ENCODE peak calls at places on chromosomes 13 and 19, in four cellular contexts. One of them, this sample, is unnamed.

GRCh38 chr19:2555422-2556220 is 79.7 kb downstream of the GADD45B start:
- DNase-seq in K562: no peak
- DNase-seq in GM12878: no peak
- DNase-seq in WTC11: no peak
- DNase-seq in this sample: peak; percentile 75

GRCh38 chr13:33279898-33280549 is 5.5 kb downstream of the STARD13 start:
- DNase-seq in K562: no peak
- DNase-seq in GM12878: no peak
- DNase-seq in WTC11: no peak
- DNase-seq in this sample: peak; percentile 47

GRCh38 chr19:38792250-38793111 is 3.5 kb downstream of the LGALS7B start:
- DNase-seq in K562: no peak
- DNase-seq in GM12878: no peak
- DNase-seq in WTC11: peak; percentile 82
- DNase-seq in this sample: no peak

GRCh38 chr13:40644838-40645620 is 21.4 kb downstream of the FOXO1 start:
- DNase-seq in K562: no peak
- DNase-seq in GM12878: no peak
- DNase-seq in WTC11: no peak
- DNase-seq in this sample: no peak

GRCh38 chr19:49831592-49831991 is 13.5 kb downstream of the MED25 start:
- DNase-seq in K562: no peak
- DNase-seq in GM12878: no peak
- DNase-seq in WTC11: no peak
- DNase-seq in this sample: no peak

GRCh38 chr13:98353750-98354149 is 176.7 kb upstream of the RNF113B start:
- DNase-seq in K562: no peak
- DNase-seq in GM12878: no peak
- DNase-seq in WTC11: no peak
- DNase-seq in this sample: no peak

GRCh38 chr13:98495627-98496238 is 81.2 kb downstream of the STK24 start:
- DNase-seq in K562: no peak
- DNase-seq in GM12878: no peak
- DNase-seq in WTC11: no peak
- DNase-seq in this sample: peak; percentile 42

GRCh38 chr13:70622785-70623184 is 514.5 kb upstream of the KLHL1 start:
- DNase-seq in K562: no peak
- DNase-seq in GM12878: no peak
- DNase-seq in WTC11: no peak
- DNase-seq in this sample: no peak

GRCh38 chr19:1782501-1782900 is 29.2 kb downstream of the ONECUT3 start:
- DNase-seq in K562: no peak
- DNase-seq in GM12878: no peak
- DNase-seq in WTC11: no peak
- DNase-seq in this sample: no peak

GRCh38 chr19:47124937-47125668 is 5.5 kb upstream of the SAE1 start:
- DNase-seq in K562: peak; percentile 68
- DNase-seq in GM12878: no peak
- DNase-seq in WTC11: no peak
- DNase-seq in this sample: peak; percentile 78

GRCh38 chr19:8020681-8021080 is 15.2 kb upstream of the ELAVL1 start:
- DNase-seq in K562: no peak
- DNase-seq in GM12878: no peak
- DNase-seq in WTC11: no peak
- DNase-seq in this sample: no peak
- TF ChIP-seq TCF7 in K562: no peak
- TF ChIP-seq TCF7 in GM12878: no peak
- TF ChIP-seq TCF7 in WTC11: no peak
- TF ChIP-seq TCF7 in this sample: no peak

DNA sequence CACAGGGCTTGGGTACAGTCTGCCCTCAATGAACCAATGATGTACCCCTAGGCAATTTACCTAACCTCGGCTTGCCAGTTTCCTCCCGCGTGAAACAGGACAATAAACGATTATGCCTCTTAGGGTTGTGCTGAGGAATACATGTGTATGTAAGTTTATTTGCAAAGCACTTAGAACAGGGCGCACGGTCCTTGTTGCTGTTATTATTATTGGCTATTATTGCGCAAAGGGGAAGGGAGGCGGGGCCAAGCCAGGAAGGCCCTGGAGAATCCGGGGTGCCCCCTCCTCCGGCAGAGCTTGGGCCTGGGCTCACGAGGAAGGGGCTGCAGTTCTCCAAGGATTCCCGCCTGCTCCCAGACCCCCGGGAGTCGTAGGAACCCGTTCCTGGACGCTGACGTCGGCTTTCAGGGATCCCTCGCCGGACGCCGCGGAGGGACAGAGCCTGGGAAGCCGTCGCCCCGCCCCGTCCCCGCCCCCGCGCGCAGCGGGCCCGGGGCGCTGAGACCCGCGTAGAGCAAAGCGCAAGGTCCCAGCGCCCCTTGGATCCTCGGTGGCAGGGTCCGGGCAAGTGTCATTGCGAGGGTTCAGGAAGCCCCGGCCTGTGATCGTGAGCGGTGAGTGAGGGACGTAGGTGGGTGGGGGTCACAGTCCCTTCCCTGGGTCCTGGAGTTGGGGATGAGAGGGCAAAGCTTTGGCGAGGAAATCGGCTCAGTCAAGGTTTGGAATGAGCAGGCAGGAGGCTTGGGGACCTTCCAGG is at the start of gene TMEM91:
- DNase-seq in K562: no peak
- DNase-seq in GM12878: no peak
- DNase-seq in WTC11: peak; percentile 76
- DNase-seq in this sample: no peak
- TF ChIP-seq TCF7 in K562: no peak
- TF ChIP-seq TCF7 in GM12878: no peak
- TF ChIP-seq TCF7 in WTC11: no peak
- TF ChIP-seq TCF7 in this sample: no peak

GRCh38 chr13:57823704-57824103 is 192.2 kb downstream of the PCDH17 start:
- DNase-seq in K562: no peak
- DNase-seq in GM12878: no peak
- DNase-seq in WTC11: no peak
- DNase-seq in this sample: no peak
- TF ChIP-seq TCF7 in K562: no peak
- TF ChIP-seq TCF7 in GM12878: no peak
- TF ChIP-seq TCF7 in WTC11: no peak
- TF ChIP-seq TCF7 in this sample: no peak

GRCh38 chr13:62130016-62130970 is 714.6 kb upstream of the PCDH20 start:
- DNase-seq in K562: no peak
- DNase-seq in GM12878: no peak
- DNase-seq in WTC11: no peak
- DNase-seq in this sample: no peak
- TF ChIP-seq TCF7 in K562: no peak
- TF ChIP-seq TCF7 in GM12878: no peak
- TF ChIP-seq TCF7 in WTC11: no peak
- TF ChIP-seq TCF7 in this sample: no peak

DNA sequence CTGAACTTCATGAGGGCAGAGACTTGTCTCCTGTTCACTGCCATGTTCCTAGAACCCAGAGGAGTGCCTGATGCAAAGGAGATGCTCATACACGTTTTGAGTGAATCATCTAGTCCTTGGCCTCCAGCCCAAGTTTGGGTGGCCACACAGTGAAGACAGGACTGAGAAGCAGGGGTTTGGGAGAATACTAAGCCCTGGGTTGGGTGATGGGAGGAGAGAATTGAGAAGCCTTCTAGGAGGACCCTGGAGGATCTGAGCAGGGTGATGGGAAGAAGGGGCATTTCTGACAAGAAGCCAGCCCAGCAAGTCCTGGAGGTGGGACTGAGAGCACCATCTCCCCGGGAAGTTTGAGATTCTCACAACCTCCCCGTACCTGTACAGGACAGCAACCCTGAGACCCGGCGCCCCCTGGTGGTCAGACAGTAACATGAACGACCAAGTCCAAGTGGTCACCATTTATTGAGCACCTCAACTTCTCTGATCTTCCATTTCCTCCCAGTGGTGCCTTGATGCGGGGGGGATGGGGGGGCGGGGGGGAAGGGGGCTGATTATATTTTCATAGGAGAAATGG is 11.0 kb downstream of the CTU1 start:
- DNase-seq in K562: peak; percentile 76
- DNase-seq in GM12878: no peak
- DNase-seq in WTC11: peak; percentile 83
- DNase-seq in this sample: peak; percentile 34
- TF ChIP-seq TCF7 in K562: no peak
- TF ChIP-seq TCF7 in GM12878: no peak
- TF ChIP-seq TCF7 in WTC11: no peak
- TF ChIP-seq TCF7 in this sample: no peak

DNA sequence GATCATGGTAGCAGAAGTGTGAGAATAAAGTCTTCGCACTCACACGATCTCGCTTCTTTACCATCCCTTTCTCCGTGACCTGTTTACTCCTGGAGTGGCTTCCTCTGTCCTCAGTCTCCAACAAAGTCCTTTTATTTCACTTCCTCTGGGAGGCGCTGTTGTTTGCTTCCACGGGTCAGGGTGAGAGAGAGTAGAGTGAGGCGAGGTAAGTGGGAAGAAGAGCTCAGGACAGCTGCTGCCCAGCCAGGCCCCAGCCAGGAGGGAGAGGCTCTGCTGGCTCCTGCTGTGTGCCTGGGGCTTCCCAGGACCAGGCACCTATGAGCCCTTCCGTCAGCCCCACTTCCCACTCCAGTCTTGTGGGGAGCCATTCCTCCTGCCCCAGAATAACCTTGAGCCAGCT is 242.1 kb downstream of the FGF9 start:
- DNase-seq in K562: no peak
- DNase-seq in GM12878: no peak
- DNase-seq in WTC11: peak; percentile 59
- DNase-seq in this sample: no peak
- TF ChIP-seq TCF7 in K562: no peak
- TF ChIP-seq TCF7 in GM12878: no peak
- TF ChIP-seq TCF7 in WTC11: no peak
- TF ChIP-seq TCF7 in this sample: no peak

DNA sequence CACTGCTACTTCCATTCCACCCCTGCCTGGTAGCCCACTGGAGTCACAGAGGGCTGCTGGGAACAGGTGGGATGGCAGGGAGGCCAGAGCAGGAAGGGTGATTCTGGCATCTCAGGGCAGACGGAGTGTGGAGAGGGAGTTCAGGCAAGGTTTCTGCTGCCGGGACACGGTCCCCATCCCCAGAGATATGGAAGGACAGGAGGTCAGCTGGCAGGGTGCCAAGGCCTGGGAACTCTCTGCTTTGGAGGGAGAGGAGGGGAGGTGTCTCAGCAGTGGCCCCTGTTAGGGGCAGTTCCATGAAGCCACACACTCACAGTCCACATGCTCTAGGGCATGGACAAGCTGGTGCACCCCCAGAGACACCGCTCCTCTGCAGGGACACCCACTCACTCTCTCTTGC is 68.1 kb downstream of the CHST8 start:
- DNase-seq in K562: no peak
- DNase-seq in GM12878: no peak
- DNase-seq in WTC11: no peak
- DNase-seq in this sample: no peak
- TF ChIP-seq TCF7 in K562: no peak
- TF ChIP-seq TCF7 in GM12878: no peak
- TF ChIP-seq TCF7 in WTC11: no peak
- TF ChIP-seq TCF7 in this sample: no peak

GRCh38 chr13:94195715-94196114 is 283.8 kb downstream of the DCT start:
- DNase-seq in K562: no peak
- DNase-seq in GM12878: no peak
- DNase-seq in WTC11: no peak
- DNase-seq in this sample: no peak
- TF ChIP-seq TCF7 in K562: no peak
- TF ChIP-seq TCF7 in GM12878: no peak
- TF ChIP-seq TCF7 in WTC11: no peak
- TF ChIP-seq TCF7 in this sample: no peak

GRCh38 chr19:14003279-14004051 is 2.7 kb downstream of the RFX1 start:
- DNase-seq in K562: peak; percentile 6
- DNase-seq in GM12878: no peak
- DNase-seq in WTC11: no peak
- DNase-seq in this sample: no peak

GRCh38 chr19:14006085-14006765 is at the start of gene RFX1:
- DNase-seq in K562: peak; percentile 75
- DNase-seq in GM12878: peak; percentile 99
- DNase-seq in WTC11: peak; percentile 100
- DNase-seq in this sample: peak; percentile 100

GRCh38 chr19:14005381-14006084 is 587 bp downstream of the RFX1 start:
- DNase-seq in K562: peak; percentile 93
- DNase-seq in GM12878: peak; percentile 39
- DNase-seq in WTC11: peak; percentile 95
- DNase-seq in this sample: peak; percentile 67

GRCh38 chr19:14002571-14003278 is 3.4 kb downstream of the RFX1 start:
- DNase-seq in K562: peak; percentile 5
- DNase-seq in GM12878: peak; percentile 40
- DNase-seq in WTC11: no peak
- DNase-seq in this sample: no peak

GRCh38 chr19:14004619-14005380 is 1.3 kb downstream of the RFX1 start:
- DNase-seq in K562: peak; percentile 14
- DNase-seq in GM12878: peak; percentile 34
- DNase-seq in WTC11: no peak
- DNase-seq in this sample: peak; percentile 58
- TF ChIP-seq TCF7 in K562: no peak
- TF ChIP-seq TCF7 in GM12878: no peak
- TF ChIP-seq TCF7 in WTC11: no peak
- TF ChIP-seq TCF7 in this sample: no peak

This sample was measured in HepG2.